ENCODE peak calls at places on chromosomes 3 and 15, in ten cellular contexts. One of them, this sample, is unnamed. For H3K36me3, the result is how much of the 10 kb centered on the place peaks cover.

GRCh38 chr3:49377483-49377882 is 19.3 kb upstream of the GPX1 start:
- DNase-seq in tibial artery: no peak
- DNase-seq in Panc1: no peak
- DNase-seq in aorta: no peak
- DNase-seq in osteoblast: no peak
- DNase-seq in heart left ventricle: no peak
- DNase-seq in GM23248: peak
- DNase-seq in mammary epithelial cell: peak
- DNase-seq in small intestine: no peak
- DNase-seq in transverse colon: no peak
- DNase-seq in this sample: no peak

GRCh38 chr3:138457863-138458735 is 23.7 kb downstream of the ESYT3 start:
- DNase-seq in tibial artery: no peak
- DNase-seq in Panc1: no peak
- DNase-seq in aorta: no peak
- DNase-seq in osteoblast: peak
- DNase-seq in heart left ventricle: peak
- DNase-seq in GM23248: no peak
- DNase-seq in mammary epithelial cell: no peak
- DNase-seq in small intestine: no peak
- DNase-seq in transverse colon: no peak
- DNase-seq in this sample: no peak

GRCh38 chr15:73927003-73927475 is 777 bp downstream of the LOXL1 start:
- DNase-seq in tibial artery: peak
- DNase-seq in Panc1: no peak
- DNase-seq in aorta: peak
- DNase-seq in osteoblast: peak
- DNase-seq in heart left ventricle: peak
- DNase-seq in GM23248: peak
- DNase-seq in mammary epithelial cell: no peak
- DNase-seq in small intestine: peak
- DNase-seq in transverse colon: peak
- DNase-seq in this sample: peak

GRCh38 chr15:59996498-59997041 is 7.5 kb upstream of the FOXB1 start:
- DNase-seq in tibial artery: no peak
- DNase-seq in Panc1: no peak
- DNase-seq in aorta: no peak
- DNase-seq in osteoblast: peak
- DNase-seq in heart left ventricle: no peak
- DNase-seq in GM23248: no peak
- DNase-seq in mammary epithelial cell: no peak
- DNase-seq in small intestine: peak
- DNase-seq in transverse colon: no peak
- DNase-seq in this sample: no peak

GRCh38 chr3:56869157-56869889 is 67.6 kb upstream of the ARHGEF3 start:
- DNase-seq in tibial artery: no peak
- DNase-seq in Panc1: no peak
- DNase-seq in aorta: no peak
- DNase-seq in osteoblast: no peak
- DNase-seq in heart left ventricle: no peak
- DNase-seq in GM23248: no peak
- DNase-seq in mammary epithelial cell: peak
- DNase-seq in small intestine: no peak
- DNase-seq in transverse colon: no peak
- DNase-seq in this sample: no peak

GRCh38 chr15:85312925-85313324 is 67.5 kb upstream of the AKAP13 start:
- DNase-seq in tibial artery: no peak
- DNase-seq in Panc1: no peak
- DNase-seq in aorta: no peak
- DNase-seq in osteoblast: peak
- DNase-seq in heart left ventricle: no peak
- DNase-seq in GM23248: peak
- DNase-seq in mammary epithelial cell: no peak
- DNase-seq in small intestine: no peak
- DNase-seq in transverse colon: no peak
- DNase-seq in this sample: no peak

GRCh38 chr3:185253645-185254410 is at the start of gene EHHADH:
- DNase-seq in tibial artery: peak
- DNase-seq in Panc1: no peak
- DNase-seq in aorta: peak
- DNase-seq in osteoblast: peak
- DNase-seq in heart left ventricle: peak
- DNase-seq in GM23248: peak
- DNase-seq in mammary epithelial cell: peak
- DNase-seq in small intestine: peak
- DNase-seq in transverse colon: peak
- DNase-seq in this sample: peak

GRCh38 chr3:102006812-102007485 is 157.6 kb downstream of the NFKBIZ start:
- DNase-seq in tibial artery: peak
- DNase-seq in Panc1: peak
- DNase-seq in aorta: peak
- DNase-seq in osteoblast: peak
- DNase-seq in heart left ventricle: no peak
- DNase-seq in GM23248: peak
- DNase-seq in mammary epithelial cell: peak
- DNase-seq in small intestine: no peak
- DNase-seq in transverse colon: peak
- DNase-seq in this sample: no peak

GRCh38 chr15:37397266-37398022 is 297.1 kb upstream of the MEIS2 start:
- DNase-seq in tibial artery: no peak
- DNase-seq in Panc1: no peak
- DNase-seq in aorta: no peak
- DNase-seq in osteoblast: no peak
- DNase-seq in heart left ventricle: no peak
- DNase-seq in GM23248: no peak
- DNase-seq in mammary epithelial cell: no peak
- DNase-seq in small intestine: no peak
- DNase-seq in transverse colon: no peak
- DNase-seq in this sample: no peak

GRCh38 chr3:38084019-38084968 is 45.3 kb downstream of the DLEC1 start:
- DNase-seq in tibial artery: no peak
- DNase-seq in Panc1: no peak
- DNase-seq in aorta: no peak
- DNase-seq in osteoblast: peak
- DNase-seq in heart left ventricle: no peak
- DNase-seq in GM23248: peak
- DNase-seq in mammary epithelial cell: no peak
- DNase-seq in small intestine: peak
- DNase-seq in transverse colon: no peak
- DNase-seq in this sample: no peak

GRCh38 chr3:104582092-104582491 is 784.6 kb upstream of the ALCAM start:
- DNase-seq in tibial artery: no peak
- DNase-seq in Panc1: no peak
- DNase-seq in aorta: no peak
- DNase-seq in osteoblast: peak
- DNase-seq in heart left ventricle: no peak
- DNase-seq in GM23248: no peak
- DNase-seq in mammary epithelial cell: no peak
- DNase-seq in small intestine: no peak
- DNase-seq in transverse colon: no peak
- DNase-seq in this sample: no peak

GRCh38 chr15:36407647-36408046 is 171.8 kb upstream of the CDIN1 start:
- DNase-seq in tibial artery: no peak
- DNase-seq in Panc1: no peak
- DNase-seq in aorta: no peak
- DNase-seq in osteoblast: peak
- DNase-seq in heart left ventricle: no peak
- DNase-seq in GM23248: peak
- DNase-seq in mammary epithelial cell: peak
- DNase-seq in small intestine: no peak
- DNase-seq in transverse colon: no peak
- DNase-seq in this sample: no peak

GRCh38 chr3:192916455-192917257 is 1.0 kb downstream of the MB21D2 start:
- DNase-seq in tibial artery: peak
- DNase-seq in Panc1: no peak
- DNase-seq in aorta: peak
- DNase-seq in osteoblast: peak
- DNase-seq in heart left ventricle: peak
- DNase-seq in GM23248: peak
- DNase-seq in mammary epithelial cell: peak
- DNase-seq in small intestine: peak
- DNase-seq in transverse colon: peak
- DNase-seq in this sample: peak

GRCh38 chr3:143850877-143851276 is 2.6 kb upstream of the SLC9A9 start:
- DNase-seq in tibial artery: no peak
- DNase-seq in Panc1: no peak
- DNase-seq in aorta: no peak
- DNase-seq in osteoblast: no peak
- DNase-seq in heart left ventricle: no peak
- DNase-seq in GM23248: peak
- DNase-seq in mammary epithelial cell: peak
- DNase-seq in small intestine: no peak
- DNase-seq in transverse colon: no peak
- DNase-seq in this sample: no peak

DNA sequence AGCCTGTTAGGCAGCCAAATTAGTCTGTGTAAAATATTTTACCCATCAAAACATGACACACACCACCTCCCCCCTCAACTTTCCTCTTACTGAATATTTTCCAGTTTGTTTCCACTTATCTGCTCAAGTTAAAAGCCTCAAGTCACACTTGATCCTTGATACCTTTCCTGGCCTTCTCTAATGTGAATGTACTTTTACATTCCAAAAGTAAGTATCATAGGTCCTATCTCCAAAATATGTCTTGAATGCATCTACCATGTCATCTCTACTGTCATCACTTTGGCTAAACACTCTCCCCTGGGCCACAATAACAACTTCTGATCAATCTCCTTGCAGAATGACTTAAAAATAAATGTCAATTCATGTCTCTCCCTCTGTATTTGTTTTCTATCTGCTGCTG is 28.1 kb downstream of the EOGT start:
- DNase-seq in tibial artery: no peak
- DNase-seq in Panc1: no peak
- DNase-seq in aorta: no peak
- DNase-seq in osteoblast: no peak
- DNase-seq in heart left ventricle: no peak
- DNase-seq in GM23248: peak
- DNase-seq in mammary epithelial cell: no peak
- DNase-seq in small intestine: no peak
- DNase-seq in transverse colon: no peak
- DNase-seq in this sample: no peak
- H3K36me3 ChIP-seq in tibial artery: half or more
- H3K36me3 ChIP-seq in Panc1: under half
- H3K36me3 ChIP-seq in aorta: under half
- H3K36me3 ChIP-seq in osteoblast: half or more
- H3K36me3 ChIP-seq in heart left ventricle: under half
- H3K36me3 ChIP-seq in GM23248: half or more
- H3K36me3 ChIP-seq in mammary epithelial cell: under half
- H3K36me3 ChIP-seq in small intestine: under half
- H3K36me3 ChIP-seq in transverse colon: under half
- H3K36me3 ChIP-seq in this sample: under half

DNA sequence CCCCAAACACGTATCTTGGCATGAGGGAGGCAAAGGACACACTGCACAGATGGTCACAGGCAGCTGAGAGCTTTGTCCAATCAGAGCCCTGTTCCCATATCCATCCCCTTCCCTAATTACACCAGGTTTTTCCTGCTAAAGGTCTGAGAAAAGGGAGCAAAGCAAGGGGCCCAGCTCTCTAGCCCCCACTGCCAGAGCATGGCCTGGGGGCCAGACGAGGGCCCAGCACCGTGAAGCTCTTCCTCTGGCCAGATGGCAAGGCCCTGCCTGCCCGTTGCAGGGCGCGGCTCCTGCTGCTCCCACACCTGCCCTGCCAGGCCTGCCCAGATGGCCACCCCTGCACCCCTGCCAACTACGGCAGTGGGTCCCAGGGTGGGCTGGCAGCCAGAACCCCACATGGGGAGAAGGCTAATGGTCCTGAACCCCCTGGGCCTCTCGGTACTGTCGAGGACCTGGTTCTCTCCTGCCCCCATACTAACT is 3.2 kb downstream of the SHF start:
- DNase-seq in tibial artery: no peak
- DNase-seq in Panc1: no peak
- DNase-seq in aorta: no peak
- DNase-seq in osteoblast: peak
- DNase-seq in heart left ventricle: no peak
- DNase-seq in GM23248: no peak
- DNase-seq in mammary epithelial cell: no peak
- DNase-seq in small intestine: no peak
- DNase-seq in transverse colon: no peak
- DNase-seq in this sample: no peak
- H3K27ac ChIP-seq in tibial artery: no peak
- H3K27ac ChIP-seq in Panc1: no peak
- H3K27ac ChIP-seq in aorta: no peak
- H3K27ac ChIP-seq in osteoblast: no peak
- H3K27ac ChIP-seq in heart left ventricle: no peak
- H3K27ac ChIP-seq in GM23248: no peak
- H3K27ac ChIP-seq in mammary epithelial cell: no peak
- H3K27ac ChIP-seq in small intestine: no peak
- H3K27ac ChIP-seq in transverse colon: no peak
- H3K27ac ChIP-seq in this sample: no peak

GRCh38 chr3:108100906-108101305 is 10.1 kb upstream of the CD47 start:
- DNase-seq in tibial artery: no peak
- DNase-seq in Panc1: no peak
- DNase-seq in aorta: no peak
- DNase-seq in osteoblast: peak
- DNase-seq in heart left ventricle: no peak
- DNase-seq in GM23248: no peak
- DNase-seq in mammary epithelial cell: no peak
- DNase-seq in small intestine: no peak
- DNase-seq in transverse colon: no peak
- DNase-seq in this sample: no peak
- H3K36me3 ChIP-seq in tibial artery: under half
- H3K36me3 ChIP-seq in Panc1: under half
- H3K36me3 ChIP-seq in aorta: under half
- H3K36me3 ChIP-seq in osteoblast: under half
- H3K36me3 ChIP-seq in heart left ventricle: under half
- H3K36me3 ChIP-seq in GM23248: under half
- H3K36me3 ChIP-seq in mammary epithelial cell: under half
- H3K36me3 ChIP-seq in small intestine: under half
- H3K36me3 ChIP-seq in transverse colon: under half
- H3K36me3 ChIP-seq in this sample: under half

DNA sequence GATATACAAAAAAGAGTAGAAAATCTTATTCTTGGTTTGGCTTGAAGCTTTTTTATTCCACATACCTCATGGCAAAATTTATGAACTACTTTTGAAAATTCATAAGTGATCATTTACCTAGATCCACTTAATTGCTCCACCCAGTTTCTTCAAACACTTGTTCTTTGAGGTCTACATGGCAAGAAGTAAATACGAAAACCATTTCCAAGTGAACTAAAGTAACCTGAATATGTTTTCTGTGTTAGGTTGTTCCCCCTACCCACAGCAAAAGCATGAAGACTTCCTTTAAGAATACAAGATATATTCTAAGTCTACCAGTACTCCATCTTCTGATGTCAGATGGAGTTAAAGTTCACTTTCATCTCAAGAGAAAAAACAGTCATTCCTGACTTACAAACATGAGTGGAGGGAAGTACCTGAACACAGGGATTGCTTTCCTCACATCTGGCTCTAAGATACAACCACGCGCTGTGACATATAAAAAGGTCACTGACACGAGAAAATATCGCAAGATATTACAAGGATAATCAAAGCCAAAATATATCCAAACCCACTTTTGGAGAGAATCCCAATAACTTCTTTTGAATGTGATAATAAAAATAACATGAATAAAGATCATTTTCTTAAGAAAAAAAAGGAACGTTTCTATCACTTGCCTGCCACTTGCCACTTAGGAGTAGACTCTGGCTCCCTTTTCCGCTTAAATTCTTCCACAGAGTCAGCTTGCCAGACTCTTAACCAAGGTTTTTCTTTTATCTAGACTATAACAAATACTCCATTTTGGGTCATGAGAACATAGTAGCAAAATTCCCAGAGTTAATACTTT is 424.5 kb downstream of the TIGIT start:
- DNase-seq in tibial artery: no peak
- DNase-seq in Panc1: no peak
- DNase-seq in aorta: no peak
- DNase-seq in osteoblast: no peak
- DNase-seq in heart left ventricle: no peak
- DNase-seq in GM23248: no peak
- DNase-seq in mammary epithelial cell: no peak
- DNase-seq in small intestine: no peak
- DNase-seq in transverse colon: no peak
- DNase-seq in this sample: no peak
- H3K27ac ChIP-seq in tibial artery: no peak
- H3K27ac ChIP-seq in Panc1: no peak
- H3K27ac ChIP-seq in aorta: no peak
- H3K27ac ChIP-seq in osteoblast: no peak
- H3K27ac ChIP-seq in heart left ventricle: no peak
- H3K27ac ChIP-seq in GM23248: no peak
- H3K27ac ChIP-seq in mammary epithelial cell: no peak
- H3K27ac ChIP-seq in small intestine: peak
- H3K27ac ChIP-seq in transverse colon: no peak
- H3K27ac ChIP-seq in this sample: peak